ENCODE peak calls at places on chromosomes 3 and 15, in four cellular contexts. H is HCT116, U is OCI-LY7, M is GM23338. D is an unnamed sample. For H3K4me1, the result is how much of the 10 kb centered on the place peaks cover.

GRCh38 chr3:23835807-23836206 is 30.1 kb downstream of the UBE2E1 start:
- DNase-seq in M (no peak), U (no peak), H (no peak), D (no peak)

GRCh38 chr15:38564557-38565286 is at the start of gene RASGRP1:
- DNase-seq in H (no peak), M (peak), U (peak), D (peak)

GRCh38 chr3:34419801-34420200 is 621.4 kb downstream of the PDCD6IP start:
- DNase-seq in H (no peak), M (peak), U (peak), D (peak)

GRCh38 chr3:177538743-177539730 is 341.8 kb upstream of the TBL1XR1 start:
- DNase-seq in H (no peak), U (peak), M (no peak), D (no peak)

GRCh38 chr15:43920815-43921214 is 94.0 kb downstream of the WDR76 start:
- DNase-seq in H (no peak), M (no peak), U (no peak), D (peak)

GRCh38 chr15:91516866-91517265 is 336.6 kb upstream of the SLCO3A1 start:
- DNase-seq in M (no peak), U (no peak), H (no peak), D (no peak)

GRCh38 chr3:158094917-158095301 is 11.3 kb downstream of the SHOX2 start:
- DNase-seq in H (no peak), M (no peak), U (no peak), D (peak)

GRCh38 chr3:183182073-183182472 is 19.5 kb upstream of the LAMP3 start:
- DNase-seq in H (no peak), U (no peak), M (no peak), D (no peak)

GRCh38 chr15:33201376-33202189 is 7.1 kb upstream of the FMN1 start:
- DNase-seq in U (peak), M (peak), H (peak), D (peak)

GRCh38 chr3:131260525-131260924 is 121.0 kb upstream of the NUDT16 start:
- DNase-seq in U (no peak), M (no peak), H (no peak), D (no peak)

GRCh38 chr3:115071611-115072010 is 75.5 kb downstream of the ZBTB20 start:
- DNase-seq in U (no peak), M (no peak), H (no peak), D (peak)

GRCh38 chr3:132368515-132368914 is 48.8 kb upstream of the DNAJC13 start:
- DNase-seq in U (no peak), M (no peak), H (no peak), D (no peak)

GRCh38 chr15:81087121-81087520 is 46.9 kb upstream of the CFAP161 start:
- DNase-seq in H (no peak), M (no peak), U (no peak), D (no peak)

GRCh38 chr3:38438421-38438820 is 15.3 kb upstream of the ACVR2B start:
- DNase-seq in U (no peak), M (no peak), H (no peak), D (no peak)

DNA sequence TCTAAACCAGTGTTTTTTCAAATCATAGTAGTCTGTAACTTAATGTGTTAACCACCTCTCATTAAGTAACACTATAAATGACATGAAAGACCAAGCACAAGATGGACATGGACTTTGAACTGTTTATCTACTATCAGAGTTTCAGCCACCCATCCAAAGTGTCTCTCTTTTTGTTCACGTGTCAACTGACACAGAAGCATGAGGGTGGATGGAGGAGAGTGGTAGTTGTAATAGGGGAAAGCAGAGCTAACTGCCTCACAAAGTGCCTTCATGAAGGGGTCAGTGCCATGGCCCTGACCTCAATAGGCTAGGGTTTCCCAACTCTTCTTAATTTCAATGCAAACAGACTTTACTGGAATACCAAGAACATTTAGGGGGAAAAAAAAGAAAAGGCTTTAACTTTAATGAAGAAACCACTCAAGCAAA is 32.1 kb upstream of the TRPM7 start:
- DNase-seq in H (no peak), U (no peak), M (no peak), D (no peak)
- TF ChIP-seq EZH2phosphoT487 in H (no peak), U (no peak), M (no peak), D (no peak)

DNA sequence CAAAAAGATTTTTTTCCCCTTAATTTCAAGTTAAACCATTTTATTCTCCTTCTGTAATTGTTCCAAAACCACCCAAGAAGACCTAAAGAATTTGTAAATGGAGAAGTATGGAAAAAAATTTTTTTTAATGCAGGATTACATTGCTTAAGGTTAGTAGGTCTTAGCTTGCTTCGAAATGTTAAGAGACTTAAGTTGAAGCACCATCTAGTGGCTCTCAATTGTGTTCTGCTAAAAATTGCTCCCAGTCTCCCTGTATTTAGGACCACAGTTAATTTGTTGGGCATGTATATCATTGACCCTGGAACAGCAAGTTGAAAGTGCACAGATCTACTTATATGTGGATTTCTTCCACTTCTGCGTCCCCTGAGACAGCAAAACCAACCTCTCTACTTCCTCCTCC is 32.4 kb downstream of the CD200R1L start:
- DNase-seq in M (peak), H (peak), U (peak), D (peak)
- H3K4me1 ChIP-seq in M (under half), H (under half), U (under half), D (under half)

DNA sequence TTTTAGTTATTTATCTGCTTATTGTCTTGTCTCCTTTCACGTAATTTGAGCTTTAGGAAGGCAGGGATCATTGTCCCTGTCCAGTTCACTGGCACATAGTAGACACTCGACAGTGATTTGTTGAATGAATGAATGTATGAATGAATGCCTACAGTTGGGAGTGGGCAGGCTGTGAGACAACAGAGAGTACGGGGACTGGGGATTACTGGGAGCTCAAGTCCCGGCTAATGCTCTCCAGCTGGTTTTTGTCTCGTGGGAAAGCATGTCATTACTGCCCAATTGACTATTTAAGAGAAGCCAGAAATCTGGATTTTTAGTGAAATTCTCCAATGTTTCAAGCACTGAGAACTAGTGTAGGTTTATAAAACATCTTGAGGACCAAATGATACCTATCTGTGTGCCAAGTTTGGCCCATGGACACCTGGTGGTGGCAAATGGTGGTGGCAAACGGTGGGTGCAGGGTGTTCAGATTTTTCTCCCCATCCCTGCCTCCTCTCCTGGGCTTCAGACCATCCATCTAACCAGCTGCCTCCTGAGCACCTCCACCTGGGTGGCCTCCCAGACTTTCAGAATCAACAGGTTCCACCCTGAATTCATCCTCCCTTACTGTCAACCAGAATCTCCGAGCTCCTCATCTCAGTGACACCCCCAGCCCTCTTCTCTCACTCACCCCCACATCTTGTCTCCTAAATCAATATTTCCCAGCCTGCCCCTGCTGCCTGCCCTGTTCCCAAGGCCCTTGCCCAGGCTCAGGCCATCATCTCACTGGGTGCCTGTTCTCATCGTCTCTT is 36.2 kb upstream of the TRH start:
- DNase-seq in U (no peak), H (no peak), M (peak), D (peak)
- TF ChIP-seq CTCF in U (peak), H (no peak), M (peak), D (no peak)

DNA sequence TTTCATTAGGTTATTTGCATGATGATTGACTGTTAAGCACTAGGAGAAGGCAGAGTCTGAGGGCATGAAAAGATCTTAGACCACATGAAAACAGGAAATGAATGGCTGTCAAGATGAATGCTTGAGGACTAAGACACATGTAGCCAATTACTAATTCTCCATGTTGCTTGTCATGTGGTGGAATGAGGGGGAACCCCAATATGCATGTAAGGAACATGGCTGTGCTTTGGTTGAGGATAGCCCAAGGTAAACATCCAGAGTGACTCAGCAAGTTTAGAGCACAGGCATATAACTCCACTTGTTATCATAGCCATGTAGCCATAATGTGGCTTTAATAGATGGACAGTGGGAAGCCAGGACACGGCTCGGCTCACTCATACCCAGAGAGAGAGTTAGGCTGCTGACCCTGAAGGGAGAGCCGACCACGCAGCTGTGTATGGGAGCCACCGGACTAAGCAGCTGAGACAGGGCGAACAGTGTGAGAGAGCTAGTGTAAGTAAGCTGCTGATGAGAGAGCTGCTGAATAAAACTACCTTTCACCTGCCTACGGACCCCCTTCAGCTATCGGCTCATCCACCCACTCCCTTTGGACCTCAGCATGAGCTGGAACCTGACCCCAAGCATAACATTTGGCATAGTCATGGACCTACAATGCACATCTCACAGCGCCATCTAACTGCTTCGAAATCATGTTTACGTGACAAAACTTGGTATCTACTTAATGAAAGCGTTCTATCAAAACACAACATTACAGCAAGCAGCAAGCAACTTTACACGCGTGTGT is 37.6 kb downstream of the ANO10 start:
- DNase-seq in H (no peak), M (no peak), U (no peak), D (no peak)
- TF ChIP-seq EZH2phosphoT487 in H (no peak), M (no peak), U (no peak), D (no peak)

DNA sequence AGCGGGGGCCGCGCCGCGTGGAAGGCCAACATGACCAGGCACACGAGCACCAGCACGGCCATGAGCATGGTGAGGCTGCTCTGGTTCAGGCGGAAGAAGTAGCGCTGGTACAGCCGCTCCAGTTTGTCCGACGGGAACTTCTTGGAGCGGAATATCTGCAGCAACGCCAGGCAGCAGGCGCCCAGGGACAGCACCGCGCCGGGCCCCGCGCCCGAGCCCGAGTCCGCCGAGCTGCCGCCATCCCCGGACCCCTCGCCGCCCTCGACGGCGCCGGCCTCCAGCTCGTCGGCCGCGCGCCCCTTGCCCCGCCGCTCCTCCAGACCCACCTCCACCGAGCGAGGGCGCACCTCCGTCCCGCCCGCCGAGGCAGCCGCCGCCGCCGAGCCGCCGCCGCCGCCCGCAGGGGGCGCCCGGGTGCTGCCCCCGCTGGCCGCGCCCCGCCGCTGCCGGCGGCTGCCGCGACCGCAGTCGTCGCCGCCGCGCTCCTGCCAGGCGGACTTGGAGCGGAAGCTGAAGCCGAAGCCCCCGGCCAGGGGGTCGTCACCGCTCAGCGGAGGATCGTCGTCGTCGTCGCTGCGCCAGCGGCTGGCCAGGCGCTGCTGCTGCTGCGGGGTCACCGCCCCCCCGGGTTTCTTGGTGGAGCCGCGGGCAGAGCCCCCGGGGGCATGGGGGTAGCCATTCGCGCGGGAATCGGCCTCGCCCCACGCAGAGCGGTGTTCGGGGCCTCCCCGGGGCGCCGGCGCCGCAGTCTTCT is 964 bp downstream of the ADCY5 start:
- DNase-seq in U (no peak), H (no peak), M (peak), D (peak)
- H3K4me1 ChIP-seq in U (under half), H (under half), M (under half), D (under half)

DNA sequence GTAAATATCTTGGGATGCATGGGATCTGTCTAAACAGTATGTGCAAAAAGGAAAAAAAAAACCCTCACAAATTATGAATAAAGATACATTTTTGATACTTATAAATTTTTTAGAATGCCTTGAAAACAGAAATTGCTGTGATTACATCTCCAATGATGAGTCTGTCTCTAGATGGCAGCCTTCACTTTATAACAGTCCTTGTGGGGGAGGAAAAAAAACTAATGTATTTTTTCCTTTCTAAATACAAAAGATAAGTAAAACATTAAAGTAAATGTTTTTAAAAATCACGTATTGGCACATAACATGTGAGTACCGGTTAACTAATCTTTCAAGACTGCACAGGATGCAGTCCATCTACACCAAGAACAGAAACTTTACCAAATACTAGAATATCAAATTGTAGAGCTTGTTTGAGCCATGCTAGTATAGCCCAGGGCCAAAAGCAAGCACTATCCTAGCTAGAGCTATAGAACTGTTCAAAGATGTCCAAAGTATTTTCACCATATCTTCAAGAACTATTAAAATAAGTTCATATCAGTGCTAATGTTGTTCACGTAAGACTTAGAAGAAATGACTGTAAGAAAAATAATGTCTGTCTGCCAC is 206.4 kb downstream of the STAG1 start:
- DNase-seq in H (no peak), M (no peak), U (no peak), D (no peak)
- TF ChIP-seq CTCF in H (peak), M (peak), U (peak), D (peak)

D was measured in neural progenitor cell.